ENCODE peak calls at places on chromosomes 3 and 15, in five cellular contexts. O is cardiac fibroblast, Q is foreskin fibroblast, Z is astrocyte, L is AG10803. K is an unnamed sample.
A peak's percentile ranks its signal among the peaks of the same experiment; 100 is the strongest.

GRCh38 chr3:171470714-171471227 is 10.6 kb upstream of the TNIK start:
- DNase-seq in O (no peak), Q (no peak), L (no peak), Z (no peak), K (no peak)

GRCh38 chr15:31402511-31403056 is 75.9 kb downstream of the KLF13 start:
- DNase-seq in Q (no peak), O (peak; percentile 97), Z (no peak), L (peak; percentile 77), K (peak; percentile 89)

GRCh38 chr15:75669879-75670212 is 22.1 kb downstream of the SNX33 start:
- DNase-seq in Z (no peak), L (no peak), O (no peak), Q (no peak), K (no peak)

GRCh38 chr15:87877114-87877810 is 379.3 kb downstream of the NTRK3 start:
- DNase-seq in L (peak; percentile 27), Z (peak; percentile 93), Q (no peak), O (peak; percentile 83), K (peak; percentile 89)

GRCh38 chr15:75130597-75131268 is 70.9 kb upstream of the C15orf39 start:
- DNase-seq in O (no peak), Q (no peak), L (no peak), Z (no peak), K (no peak)

GRCh38 chr3:132342183-132342582 is 25.0 kb downstream of the ACP3 start:
- DNase-seq in Q (peak; percentile 32), O (peak; percentile 67), Z (no peak), L (no peak), K (peak; percentile 25)

GRCh38 chr3:194683431-194683830 is 2.3 kb upstream of the FAM43A start:
- DNase-seq in L (no peak), Q (no peak), O (peak; percentile 12), Z (peak; percentile 65), K (no peak)

GRCh38 chr3:120033594-120033993 is 60.7 kb downstream of the GSK3B start:
- DNase-seq in L (no peak), O (no peak), Z (no peak), Q (no peak), K (no peak)

GRCh38 chr3:189404036-189404435 is 227.2 kb upstream of the TP63 start:
- DNase-seq in L (no peak), Q (no peak), O (no peak), Z (no peak), K (no peak)

GRCh38 chr3:192408007-192408655 is 319.2 kb downstream of the FGF12 start:
- DNase-seq in Z (peak; percentile 46), O (peak; percentile 10), L (no peak), Q (no peak), K (no peak)

GRCh38 chr15:77591960-77592613 is 40.6 kb downstream of the LINGO1 start:
- DNase-seq in Z (no peak), L (no peak), O (no peak), Q (no peak), K (no peak)

GRCh38 chr15:68791431-68792283 is 29.0 kb downstream of the ANP32A start:
- DNase-seq in Z (no peak), L (no peak), Q (no peak), O (no peak), K (no peak)

GRCh38 chr3:40299721-40300335 is 9.7 kb upstream of the EIF1B start:
- DNase-seq in Z (peak; percentile 75), Q (peak; percentile 64), L (peak; percentile 93), O (peak; percentile 89), K (peak; percentile 90)

GRCh38 chr15:52683585-52683984 is 4.4 kb upstream of the ATOSA start:
- DNase-seq in L (no peak), Z (no peak), Q (no peak), O (no peak), K (peak; percentile 13)

GRCh38 chr3:163476179-163476578 is 1602.1 kb downstream of the SI start:
- DNase-seq in Z (no peak), O (peak; percentile 0), Q (no peak), L (no peak), K (no peak)

GRCh38 chr15:81851307-81851706 is 194.5 kb downstream of the MEX3B start:
- DNase-seq in L (no peak), Q (no peak), Z (no peak), O (no peak), K (no peak)

GRCh38 chr3:183192650-183193300 is 30.2 kb upstream of the LAMP3 start:
- DNase-seq in L (no peak), Z (no peak), O (no peak), Q (no peak), K (no peak)

GRCh38 chr3:47646362-47646761 is 67.7 kb upstream of the CSPG5 start:
- DNase-seq in Q (peak; percentile 1), L (peak; percentile 88), O (peak; percentile 22), Z (no peak), K (peak; percentile 93)

GRCh38 chr15:81410318-81410753 is 36.3 kb upstream of the TMC3 start:
- DNase-seq in L (peak; percentile 85), O (peak; percentile 93), Q (peak; percentile 78), Z (peak; percentile 48), K (peak; percentile 80)

GRCh38 chr15:75335313-75335704 is 554 bp upstream of the COMMD4 start:
- DNase-seq in O (no peak), Z (no peak), L (no peak), Q (no peak), K (no peak)

GRCh38 chr15:65638681-65639089 is 16.9 kb downstream of the SLC24A1 start:
- DNase-seq in O (peak; percentile 88), Z (peak; percentile 71), Q (peak; percentile 72), L (peak; percentile 81), K (peak; percentile 83)

GRCh38 chr3:141825216-141826011 is 51.0 kb upstream of the ATP1B3 start:
- DNase-seq in Q (no peak), O (no peak), L (no peak), Z (no peak), K (no peak)

GRCh38 chr3:43995078-43995928 is 246.4 kb upstream of the TOPAZ1 start:
- DNase-seq in O (peak; percentile 11), Z (no peak), L (peak; percentile 43), Q (no peak), K (no peak)
- H3K4me3 ChIP-seq in O (peak overlapping the region; percentile 77), Z (peak overlapping the region; percentile 41), L (peak overlapping the region; percentile 83), Q (peak overlapping the region; percentile 77), K (no peak overlapping the region)

DNA sequence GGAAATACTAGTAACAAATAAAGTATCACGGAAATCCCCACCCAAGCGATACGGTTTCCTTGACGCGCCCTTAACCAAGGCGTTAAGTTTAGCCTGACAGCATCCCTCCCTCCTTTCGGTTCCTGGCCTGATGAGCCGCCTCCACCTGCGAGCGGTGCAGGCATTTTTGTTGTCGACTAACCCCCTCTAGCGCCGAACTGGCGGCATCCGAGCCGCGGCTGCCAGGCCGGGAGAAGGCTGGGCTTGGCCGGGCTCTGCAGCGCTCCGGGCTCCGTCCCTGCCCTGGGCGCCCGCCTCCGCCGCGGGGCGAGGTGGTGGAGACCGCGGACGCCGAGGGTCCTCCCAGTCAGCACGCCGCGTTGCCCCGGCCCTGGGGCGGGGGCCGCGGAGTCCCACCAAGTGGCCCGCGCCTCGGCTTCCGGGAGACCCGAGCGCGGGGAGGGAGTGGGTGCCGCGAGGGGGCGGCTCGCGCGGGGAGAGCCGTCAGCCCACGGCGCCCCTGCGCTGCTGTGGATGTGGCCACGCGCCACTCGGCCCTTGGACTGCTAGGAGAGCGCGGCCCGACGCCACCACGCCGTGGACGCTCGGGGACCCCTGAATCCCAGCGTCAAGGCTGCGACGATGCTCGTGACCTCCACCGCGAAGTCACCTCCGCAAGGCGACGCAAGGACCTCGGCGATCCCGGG is 1.1 kb upstream of the EPHA6 start:
- DNase-seq in O (peak; percentile 68), L (peak; percentile 49), Q (peak; percentile 29), Z (peak; percentile 31), K (peak; percentile 59)
- TF ChIP-seq CTCF in O (peak; percentile 62), L (peak; percentile 52), Q (peak; percentile 63), Z (peak; percentile 31), K (peak; percentile 67)

GRCh38 chr3:45612138-45612537 is 17.6 kb downstream of the LIMD1 start:
- DNase-seq in L (no peak), Z (no peak), O (no peak), Q (no peak), K (no peak)
- H3K4me3 ChIP-seq in L (no peak overlapping the region), Z (no peak overlapping the region), O (no peak overlapping the region), Q (no peak overlapping the region), K (no peak overlapping the region)

DNA sequence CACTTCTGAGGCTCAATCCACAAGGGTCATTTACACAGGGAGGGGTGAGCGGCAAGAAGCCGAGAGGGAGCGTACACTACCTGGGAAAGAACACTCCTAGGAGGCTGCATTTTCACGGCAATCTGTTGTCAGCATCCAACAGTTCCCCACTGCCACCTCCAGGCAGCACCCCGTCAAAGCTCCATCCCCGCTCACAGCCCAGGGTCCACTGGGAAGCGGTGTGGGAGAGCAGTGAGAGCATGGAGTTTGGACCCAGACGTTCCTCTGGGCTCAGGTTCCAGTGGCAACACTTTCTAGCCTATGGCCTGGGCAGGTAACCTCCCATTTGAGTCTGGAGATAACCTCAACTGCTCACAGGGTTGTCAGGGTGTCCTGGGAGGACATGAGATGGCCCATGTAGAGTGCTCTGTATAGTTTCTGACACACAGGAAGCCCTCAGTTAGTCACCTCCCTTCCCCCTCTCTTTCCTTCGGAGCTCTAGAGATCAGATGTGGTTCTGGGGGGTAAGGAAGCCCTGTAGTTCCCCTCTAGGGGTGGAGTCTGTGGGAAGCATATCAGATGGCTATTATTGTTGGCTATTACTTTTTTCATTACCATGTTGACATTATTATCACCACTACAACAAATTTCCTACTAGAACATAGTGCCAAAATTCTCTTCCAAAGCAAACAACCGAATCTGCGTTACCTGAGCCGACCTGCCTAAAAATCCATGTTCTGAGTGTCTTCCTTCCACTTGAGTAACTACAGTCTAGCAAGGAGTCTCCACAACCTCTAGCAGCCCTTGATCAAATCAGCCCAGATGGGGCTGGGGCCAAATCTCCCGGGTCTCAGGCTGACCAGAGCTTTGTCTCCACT is 29.1 kb downstream of the RUVBL1 start:
- DNase-seq in Z (no peak), L (no peak), Q (no peak), O (no peak), K (no peak)
- TF ChIP-seq CTCF in Z (no peak), L (no peak), Q (no peak), O (no peak), K (no peak)

GRCh38 chr15:70025413-70026296 is 72.1 kb downstream of the TLE3 start:
- DNase-seq in Z (no peak), L (peak; percentile 54), O (peak; percentile 42), Q (no peak), K (no peak)

GRCh38 chr15:70020229-70020628 is 77.5 kb downstream of the TLE3 start:
- DNase-seq in O (no peak), Q (no peak), L (no peak), Z (no peak), K (no peak)

GRCh38 chr15:70024521-70024920 is 73.2 kb downstream of the TLE3 start:
- DNase-seq in Q (no peak), L (no peak), Z (no peak), O (no peak), K (no peak)

GRCh38 chr15:70023769-70024491 is 73.8 kb downstream of the TLE3 start:
- DNase-seq in Z (peak; percentile 59), O (peak; percentile 93), Q (no peak), L (peak; percentile 87), K (peak; percentile 80)

DNA sequence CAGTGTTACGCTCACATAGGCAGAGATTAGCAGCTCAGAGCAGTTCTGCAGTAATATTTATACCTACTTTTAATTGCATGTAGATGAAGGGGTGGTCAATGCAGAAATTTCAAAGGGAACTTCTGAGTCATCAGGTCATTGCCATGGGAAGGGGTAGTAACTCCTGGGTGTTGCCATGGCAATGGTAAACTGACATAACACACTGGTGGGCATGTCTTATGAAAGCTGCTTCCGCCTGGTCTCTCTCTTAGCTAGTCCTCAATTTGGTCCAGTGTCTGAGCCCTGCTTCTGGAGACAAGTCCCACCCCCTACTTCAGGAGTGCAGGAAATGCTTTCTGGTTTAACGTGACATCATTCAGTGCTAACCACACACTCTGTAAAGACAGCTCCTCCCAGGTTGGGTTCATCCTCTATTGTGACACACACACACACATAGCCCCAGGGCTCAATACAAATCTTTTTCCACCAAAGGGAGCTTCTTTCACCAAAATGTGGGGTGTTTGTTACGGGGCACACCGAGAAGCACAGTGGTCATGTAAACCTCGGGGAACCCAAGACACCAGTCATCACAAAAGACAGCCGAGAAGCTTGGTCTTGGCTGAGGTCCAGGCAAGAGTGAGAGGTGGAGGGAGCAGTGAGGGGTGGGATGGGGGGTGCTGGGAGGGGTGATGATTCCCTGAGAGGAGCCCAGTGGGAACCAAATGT is 74.5 kb downstream of the TLE3 start:
- DNase-seq in Z (peak; percentile 92), Q (peak; percentile 28), O (peak; percentile 73), L (peak; percentile 94), K (peak; percentile 80)
- H3K4me3 ChIP-seq in Z (no peak overlapping the region), Q (no peak overlapping the region), O (no peak overlapping the region), L (no peak overlapping the region), K (no peak overlapping the region)